ENCODE peak calls at places on chromosome 5, in five cellular contexts. I is NB4, E is gastrocnemius medialis, O is testis, H is uterus. P is an unnamed sample.

GRCh38 chr5:148682283-148683026 is 28.1 kb upstream of the HTR4 start:
- DNase-seq in O (no peak), E (no peak), I (no peak), H (no peak), P (no peak)

GRCh38 chr5:118891252-118891651 is 97.1 kb downstream of the DTWD2 start:
- DNase-seq in E (no peak), O (no peak), H (no peak), I (no peak), P (no peak)

GRCh38 chr5:68452286-68452685 is 236.7 kb downstream of the PIK3R1 start:
- DNase-seq in H (no peak), I (no peak), O (no peak), E (no peak), P (no peak)

GRCh38 chr5:67746103-67746502 is 469.5 kb upstream of the PIK3R1 start:
- DNase-seq in O (no peak), E (no peak), H (no peak), I (no peak), P (no peak)

GRCh38 chr5:175657593-175658271 is at the start of gene HRH2:
- DNase-seq in O (peak; percentile 27), H (no peak), E (no peak), I (peak; percentile 85), P (no peak)

GRCh38 chr5:149616727-149617284 is 35.5 kb downstream of the ARHGEF37 start:
- DNase-seq in I (no peak), E (no peak), H (no peak), O (no peak), P (no peak)

GRCh38 chr5:96615223-96615622 is 47.0 kb upstream of the CAST start:
- DNase-seq in H (no peak), I (no peak), E (no peak), O (no peak), P (no peak)

GRCh38 chr5:44199408-44199807 is 189.8 kb downstream of the FGF10 start:
- DNase-seq in O (no peak), E (no peak), H (no peak), I (no peak), P (no peak)

GRCh38 chr5:147290261-147290660 is 55.4 kb downstream of the STK32A start:
- DNase-seq in E (no peak), O (no peak), I (no peak), H (no peak), P (no peak)

GRCh38 chr5:28542968-28543367 is 1504.6 kb upstream of the CDH9 start:
- DNase-seq in O (no peak), E (no peak), H (no peak), I (peak; percentile 4), P (no peak)

GRCh38 chr5:169369130-169369529 is 68.2 kb upstream of the SLIT3 start:
- DNase-seq in H (no peak), E (no peak), O (no peak), I (no peak), P (no peak)

GRCh38 chr5:130032807-130033206 is 128.5 kb downstream of the CHSY3 start:
- DNase-seq in I (no peak), O (peak; percentile 20), E (no peak), H (no peak), P (peak; percentile 72)

GRCh38 chr5:61701877-61702602 is 370.0 kb downstream of the ZSWIM6 start:
- DNase-seq in I (no peak), H (no peak), E (no peak), O (no peak), P (no peak)

GRCh38 chr5:74625742-74626241 is 14.7 kb downstream of the ENC1 start:
- DNase-seq in I (no peak), O (peak; percentile 65), H (no peak), E (no peak), P (no peak)

GRCh38 chr5:133025804-133026663 is at the start of gene ZCCHC10:
- DNase-seq in E (peak; percentile 86), I (peak; percentile 94), O (peak; percentile 97), H (peak; percentile 93), P (peak; percentile 96)

GRCh38 chr5:87266914-87267573 is 639 bp upstream of the RASA1 start:
- DNase-seq in O (no peak), I (peak; percentile 6), E (no peak), H (no peak), P (no peak)

GRCh38 chr5:176886336-176887251 is 12.6 kb downstream of the HK3 start:
- DNase-seq in I (no peak), E (peak; percentile 1), O (no peak), H (no peak), P (peak; percentile 33)

GRCh38 chr5:163506726-163507125 is 1.3 kb downstream of the MAT2B start:
- DNase-seq in O (no peak), I (peak; percentile 17), E (no peak), H (no peak), P (no peak)

GRCh38 chr5:99025298-99026045 is 96.7 kb upstream of the CHD1 start:
- DNase-seq in O (no peak), H (no peak), E (no peak), I (no peak), P (no peak)

GRCh38 chr5:137037848-137038247 is 461.3 kb downstream of the SPOCK1 start:
- DNase-seq in E (no peak), I (no peak), O (no peak), H (no peak), P (no peak)

GRCh38 chr5:6273090-6273735 is 105.1 kb downstream of the MED10 start:
- DNase-seq in E (no peak), H (no peak), O (no peak), I (no peak), P (no peak)

GRCh38 chr5:134084570-134084969 is 29.9 kb upstream of the TCF7 start:
- DNase-seq in E (no peak), I (no peak), H (no peak), O (no peak), P (no peak)

GRCh38 chr5:172758077-172758835 is 12.7 kb downstream of the DUSP1 start:
- DNase-seq in O (no peak), E (no peak), I (no peak), H (peak; percentile 29), P (peak; percentile 60)

GRCh38 chr5:173963867-173964429 is 25.0 kb upstream of the C5orf47 start:
- DNase-seq in O (no peak), E (no peak), I (no peak), H (no peak), P (no peak)

GRCh38 chr5:175853573-175854230 is 17.7 kb upstream of the CPLX2 start:
- DNase-seq in H (no peak), O (peak; percentile 38), I (peak; percentile 94), E (peak; percentile 17), P (no peak)

GRCh38 chr5:155987261-155987810 is 339.6 kb upstream of the SGCD start:
- DNase-seq in H (no peak), O (no peak), E (no peak), I (no peak), P (no peak)

GRCh38 chr5:17896605-17897004 is 262.3 kb downstream of the TAF11L14 start:
- DNase-seq in H (no peak), E (no peak), I (peak; percentile 57), O (no peak), P (no peak)

DNA sequence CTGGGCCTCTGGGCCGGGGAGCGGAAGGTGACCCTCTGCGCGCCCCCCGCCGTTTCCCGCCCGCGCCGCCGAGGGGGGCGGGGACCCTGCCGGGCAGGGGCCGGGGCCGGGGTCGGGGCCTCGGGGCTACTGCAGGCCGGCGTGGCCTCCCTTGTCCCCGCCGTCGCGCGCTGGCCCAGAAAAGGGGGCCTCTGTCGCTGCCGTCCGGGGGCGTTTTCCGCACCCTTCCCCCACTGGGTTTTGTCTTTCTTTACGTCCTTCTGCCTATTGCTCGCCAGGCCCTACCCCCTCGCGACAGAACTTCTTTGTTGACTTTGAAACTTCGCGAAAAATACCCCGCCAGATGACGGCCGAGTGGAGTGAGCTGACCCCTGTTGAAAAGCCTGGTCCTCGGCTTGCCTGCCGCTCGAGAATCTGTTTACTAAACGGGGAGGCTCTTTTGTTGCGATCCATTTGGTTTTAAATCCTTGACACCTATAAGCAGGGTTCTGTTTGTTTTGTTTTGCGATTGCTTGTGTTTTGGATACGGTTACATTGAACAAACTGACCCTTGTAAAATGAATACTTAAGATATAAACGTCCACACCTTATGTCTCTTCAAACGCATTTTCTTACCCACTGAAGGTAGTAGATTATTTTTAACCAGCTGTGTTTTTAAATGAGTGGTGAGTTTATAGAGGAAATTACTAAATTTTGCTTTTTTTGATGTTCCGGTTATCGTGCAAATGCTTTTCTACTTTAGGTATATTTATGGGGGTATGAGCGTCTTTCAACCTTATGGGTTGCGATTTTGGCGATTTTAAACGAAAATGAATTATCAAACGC is 765 bp downstream of the MARCHF6 start:
- DNase-seq in O (peak; percentile 54), E (peak; percentile 39), H (peak; percentile 38), I (peak; percentile 77), P (no peak)
- TF ChIP-seq POLR2A in O (no peak), E (no peak), H (no peak), I (no peak), P (no peak)

DNA sequence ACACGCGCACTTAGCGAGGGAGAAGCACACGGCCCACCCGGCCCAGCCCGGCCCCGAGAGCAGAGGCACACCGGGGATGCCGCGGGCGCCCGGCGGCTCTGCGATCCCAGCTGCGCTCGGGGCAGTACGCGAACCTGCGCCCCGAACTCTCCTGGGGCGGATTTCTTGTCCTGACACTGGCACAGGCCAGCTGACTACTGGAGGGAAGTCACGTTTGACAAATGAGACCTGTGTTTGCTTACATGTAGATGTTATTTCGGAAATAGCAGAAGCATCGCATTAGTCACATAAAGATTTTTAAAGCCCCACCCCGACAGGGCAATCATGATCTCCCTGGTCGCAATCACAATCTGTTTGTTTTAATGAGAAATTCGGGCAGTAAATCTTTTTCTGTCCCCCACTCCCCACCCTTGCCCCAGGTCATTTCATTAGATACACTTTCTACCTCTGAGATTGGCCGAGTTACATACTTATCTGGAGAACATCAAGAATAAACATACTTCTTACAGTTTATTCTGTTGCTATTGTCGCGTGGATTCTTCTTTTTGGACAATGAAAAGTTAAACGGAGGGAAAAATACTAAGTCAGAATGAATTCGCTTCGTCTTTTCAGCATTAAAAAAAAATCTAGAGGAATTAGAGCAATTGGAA is 518.9 kb downstream of the CTNND2 start:
- DNase-seq in I (no peak), H (no peak), E (no peak), O (no peak), P (no peak)
- H3K4me3 ChIP-seq in I (no peak overlapping the region), H (no peak overlapping the region), E (no peak overlapping the region), O (no peak overlapping the region), P (peak overlapping the region; percentile 42)

GRCh38 chr5:8247485-8247884 is 378.5 kb downstream of the MTRR start:
- DNase-seq in I (no peak), H (no peak), E (no peak), O (no peak), P (no peak)

GRCh38 chr5:8258808-8259207 is 389.9 kb downstream of the MTRR start:
- DNase-seq in O (no peak), E (no peak), I (no peak), H (no peak), P (no peak)

GRCh38 chr5:8254674-8255073 is 385.7 kb downstream of the MTRR start:
- DNase-seq in H (no peak), E (no peak), I (no peak), O (no peak), P (no peak)

DNA sequence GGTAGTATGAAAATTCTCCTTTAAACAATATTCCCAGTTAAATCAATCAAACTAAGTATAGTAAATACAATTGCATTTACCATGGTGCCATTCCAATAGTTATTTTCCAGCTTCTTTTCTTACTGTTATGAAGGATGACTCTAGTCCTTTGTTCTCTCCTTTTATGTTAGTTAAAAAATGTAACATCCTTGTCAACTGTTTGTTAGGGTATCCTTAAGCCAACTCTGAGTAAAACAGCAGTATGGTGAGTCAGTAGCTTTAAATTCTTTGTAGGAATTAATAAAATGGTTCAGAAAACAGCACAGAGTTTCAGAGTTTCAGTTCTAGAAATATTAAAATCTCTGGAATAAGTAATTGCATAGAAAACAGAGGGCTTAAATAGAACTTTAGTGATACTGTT is 384.4 kb downstream of the MTRR start:
- DNase-seq in O (no peak), H (no peak), E (no peak), I (no peak), P (no peak)
- TF ChIP-seq CTCF in O (no peak), H (no peak), E (no peak), I (no peak), P (no peak)

GRCh38 chr5:181207214-181207959 is 2.4 kb upstream of the TRIM7 start:
- DNase-seq in H (peak; percentile 84), I (peak; percentile 85), O (peak; percentile 79), E (peak; percentile 65), P (peak; percentile 83)
- TF ChIP-seq POLR2A in H (no peak), I (peak; percentile 29), O (no peak), E (no peak), P (no peak)